ENCODE peak calls at places on chromosomes 6 and 20, in five cellular contexts. B, J, A, F and I are unnamed samples. For H3K4me1, the result is how much of the 10 kb centered on the place peaks cover.

GRCh38 chr6:152094992-152095592 is 287.6 kb downstream of the ESR1 start:
- DNase-seq in J (peak), B (peak), F (peak), A (peak), I (peak)

GRCh38 chr20:33945391-33946079 is 48.2 kb upstream of the RALY start:
- DNase-seq in F (no peak), B (no peak), J (peak), A (no peak), I (no peak)

GRCh38 chr20:46631212-46631869 is 19.9 kb downstream of the SLC13A3 start:
- DNase-seq in J (peak), B (no peak), A (no peak), F (no peak), I (peak)

GRCh38 chr20:63023836-63024571 is 17.2 kb upstream of the BHLHE23 start:
- DNase-seq in A (peak), J (no peak), F (peak), B (no peak), I (no peak)

GRCh38 chr6:167894965-167895364 is 68.3 kb downstream of the AFDN start:
- DNase-seq in B (no peak), F (no peak), A (no peak), J (no peak), I (no peak)

GRCh38 chr6:85637579-85637978 is 5.1 kb downstream of the SYNCRIP start:
- DNase-seq in B (no peak), J (no peak), A (no peak), F (no peak), I (no peak)

GRCh38 chr6:169167581-169168301 is 85.9 kb downstream of the THBS2 start:
- DNase-seq in B (peak), A (no peak), J (no peak), F (peak), I (no peak)

GRCh38 chr6:161922631-161923119 is 648.8 kb upstream of the AGPAT4 start:
- DNase-seq in J (peak), A (peak), F (no peak), B (peak), I (peak)

GRCh38 chr20:13141541-13141940 is 79.5 kb upstream of the ISM1 start:
- DNase-seq in A (no peak), B (no peak), F (no peak), J (no peak), I (no peak)

GRCh38 chr6:13428528-13429405 is 58.6 kb downstream of the GFOD1 start:
- DNase-seq in B (no peak), A (no peak), J (no peak), F (no peak), I (no peak)

GRCh38 chr6:32148722-32149576 is 2.8 kb downstream of the PRRT1 start:
- DNase-seq in A (peak), F (peak), B (no peak), J (no peak), I (peak)

GRCh38 chr20:62946918-62947317 is 5.6 kb upstream of the SLC17A9 start:
- DNase-seq in A (no peak), B (no peak), J (no peak), F (no peak), I (peak)

GRCh38 chr6:1724616-1725015 is 114.9 kb downstream of the FOXC1 start:
- DNase-seq in F (no peak), B (peak), A (peak), J (peak), I (peak)

GRCh38 chr6:30685157-30685976 is 1.1 kb downstream of the PPP1R18 start:
- DNase-seq in B (no peak), A (no peak), F (peak), J (no peak), I (no peak)

GRCh38 chr6:30682181-30683117 is 4.0 kb downstream of the PPP1R18 start:
- DNase-seq in F (peak), J (peak), B (no peak), A (peak), I (peak)

GRCh38 chr6:30683137-30683979 is 3.1 kb downstream of the PPP1R18 start:
- DNase-seq in B (no peak), A (peak), F (peak), J (no peak), I (no peak)

GRCh38 chr6:30684386-30685156 is 1.9 kb downstream of the PPP1R18 start:
- DNase-seq in B (no peak), F (peak), A (peak), J (no peak), I (peak)

DNA sequence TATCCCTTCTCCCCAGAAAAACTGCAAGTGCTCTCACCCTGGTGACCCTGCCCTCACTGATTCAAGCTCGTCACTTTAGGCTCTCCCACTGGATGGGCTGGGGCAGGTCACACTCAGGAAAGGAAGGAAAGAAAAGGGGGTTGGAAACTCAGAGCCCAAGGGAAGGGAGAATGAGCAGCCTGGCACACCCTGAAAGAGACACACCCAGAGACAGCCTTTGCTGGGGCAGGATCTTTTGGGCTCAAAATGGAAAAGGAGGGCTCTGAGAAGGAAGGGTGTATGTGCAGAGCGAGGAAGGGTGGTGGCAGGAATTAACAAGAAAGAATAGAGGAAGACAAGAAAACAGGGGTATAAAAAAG is 2.5 kb downstream of the PPP1R18 start:
- DNase-seq in A (no peak), B (no peak), F (no peak), J (no peak), I (no peak)
- H3K4me1 ChIP-seq in A (under half), B (under half), F (under half), J (half or more), I (half or more)

GRCh38 chr6:153130515-153131036 is 506 bp downstream of the RGS17 start:
- DNase-seq in A (no peak), J (no peak), F (peak), B (no peak), I (no peak)
- H3K4me3 ChIP-seq in A (peak), J (peak), F (peak), B (peak), I (peak)

DNA sequence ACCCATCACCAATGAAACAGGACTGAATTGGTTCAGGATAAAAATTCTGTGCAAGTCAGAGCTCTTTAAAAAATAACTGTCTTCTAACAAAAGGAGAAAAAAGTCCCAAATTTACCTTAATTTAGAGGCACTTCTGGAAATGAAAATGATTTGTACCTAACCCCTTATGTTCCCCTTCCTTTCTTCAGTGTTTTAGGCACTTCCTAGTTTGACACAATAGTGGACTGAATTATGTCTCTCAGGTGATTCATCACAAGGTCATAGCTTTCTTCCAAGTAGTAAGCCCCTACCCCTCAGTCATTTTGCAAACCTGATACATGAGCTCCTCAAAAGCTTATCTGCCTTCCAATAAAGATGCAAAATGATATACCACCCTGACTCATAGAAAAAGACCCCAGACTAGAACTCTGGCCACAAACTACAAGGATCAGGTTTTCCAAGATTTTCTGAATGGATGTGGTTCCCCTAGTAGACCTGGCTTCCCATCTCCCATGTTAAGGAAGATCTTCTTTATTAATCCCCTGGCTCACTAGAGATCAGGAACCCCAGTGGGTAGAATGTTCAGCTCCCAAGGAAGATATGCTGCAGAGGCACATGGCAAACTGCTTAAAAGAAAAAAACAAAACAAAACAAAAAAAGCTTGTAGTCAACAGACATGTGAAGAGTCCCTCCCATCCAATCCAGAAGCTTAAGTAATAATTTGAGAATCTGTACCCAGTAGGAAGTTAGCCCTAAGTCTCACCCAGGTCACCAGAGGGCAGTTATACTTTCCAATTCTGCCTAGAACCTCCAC is 3.6 kb downstream of the PPP1R10 start:
- DNase-seq in F (no peak), A (no peak), B (no peak), J (peak), I (no peak)
- TF ChIP-seq CTCF in F (no peak), A (no peak), B (no peak), J (no peak), I (no peak)

GRCh38 chr6:125102411-125102810 is 51.2 kb upstream of the TPD52L1 start:
- DNase-seq in J (no peak), F (no peak), B (no peak), A (no peak), I (no peak)

GRCh38 chr6:125100018-125100652 is 53.4 kb upstream of the TPD52L1 start:
- DNase-seq in B (no peak), A (no peak), F (no peak), J (no peak), I (no peak)

GRCh38 chr6:125101128-125101527 is 52.4 kb upstream of the TPD52L1 start:
- DNase-seq in A (no peak), J (no peak), F (no peak), B (no peak), I (no peak)

GRCh38 chr6:125102901-125103300 is 50.7 kb upstream of the TPD52L1 start:
- DNase-seq in F (no peak), A (no peak), J (peak), B (peak), I (no peak)

GRCh38 chr6:125101656-125102055 is 51.9 kb upstream of the TPD52L1 start:
- DNase-seq in F (no peak), A (no peak), B (no peak), J (peak), I (no peak)
- H3K4me1 ChIP-seq in F (under half), A (under half), B (under half), J (under half), I (under half)

DNA sequence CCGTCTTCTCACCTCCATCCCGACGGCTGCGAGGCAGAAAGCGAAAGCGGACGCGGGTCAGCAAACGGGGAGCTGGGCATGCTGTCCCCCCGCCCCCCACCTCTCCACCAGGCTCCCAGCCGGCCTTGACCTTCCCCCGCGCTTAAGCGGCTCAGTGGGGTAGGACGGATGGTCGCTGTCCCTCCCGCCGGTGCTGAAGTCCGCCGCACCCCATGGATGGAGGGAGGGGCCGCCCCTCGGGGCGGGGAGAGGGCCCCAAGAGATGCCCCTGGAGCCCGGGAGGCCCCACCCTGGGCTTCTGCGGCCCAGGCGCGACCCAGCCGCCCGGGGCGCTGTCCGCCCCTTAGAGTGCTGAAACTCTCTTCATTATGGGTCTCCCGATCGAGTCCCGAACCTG is at the start of gene KCNB1:
- DNase-seq in A (peak), F (peak), B (no peak), J (peak), I (peak)
- H3K4me3 ChIP-seq in A (peak), F (peak), B (no peak), J (peak), I (no peak)

DNA sequence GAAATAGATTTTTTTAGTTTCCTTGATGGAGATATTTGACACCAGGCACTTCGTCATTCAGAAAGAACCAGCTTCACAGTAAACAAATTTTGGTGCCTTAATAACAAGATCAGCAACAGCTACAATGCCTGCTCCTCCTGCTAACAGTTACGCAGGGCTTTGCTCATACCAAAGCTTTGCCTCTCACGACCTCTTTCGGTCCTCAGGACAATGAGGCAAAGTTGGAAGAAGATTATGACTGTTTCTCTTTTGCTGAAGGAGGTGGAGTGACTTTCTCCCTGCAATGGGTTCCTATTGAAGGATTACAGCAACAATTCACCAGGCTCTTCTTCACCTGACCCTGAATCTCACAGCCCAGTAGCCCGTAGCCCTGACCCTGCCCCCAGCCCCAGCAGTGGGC is 440.1 kb downstream of the PREX1 start:
- DNase-seq in F (no peak), J (no peak), A (no peak), B (no peak), I (no peak)
- TF ChIP-seq CTCF in F (no peak), J (no peak), A (no peak), B (no peak), I (no peak)